ENCODE peak calls at places on chromosomes 3 and 15, in four cellular contexts. U is SK-N-SH, C is left ventricle myocardium inferior, H is brain microvascular endothelial cell. I is an unnamed sample.
A peak's percentile ranks its signal among the peaks of the same experiment; 100 is the strongest.

GRCh38 chr3:197466586-197467399 is 89.0 kb downstream of the BDH1 start:
- DNase-seq in H (peak; percentile 59), U (peak; percentile 78), C (no peak), I (no peak)

GRCh38 chr15:70098170-70098460 is 398 bp upstream of the TLE3 start:
- DNase-seq in H (no peak), C (no peak), U (no peak), I (no peak)

GRCh38 chr3:59235221-59236012 is 185.6 kb upstream of the CFAP20DC start:
- DNase-seq in C (no peak), H (no peak), U (no peak), I (no peak)

GRCh38 chr3:54342676-54343075 is 220.3 kb downstream of the CACNA2D3 start:
- DNase-seq in C (no peak), U (no peak), H (no peak), I (no peak)

GRCh38 chr15:81516461-81516860 is 142.4 kb upstream of the TMC3 start:
- DNase-seq in H (peak; percentile 27), U (no peak), C (no peak), I (no peak)

GRCh38 chr15:77419050-77419835 is 661 bp downstream of the PEAK1 start:
- DNase-seq in U (peak; percentile 80), H (peak; percentile 18), C (peak; percentile 56), I (no peak)

GRCh38 chr15:60899967-60900356 is 329.1 kb downstream of the RORA start:
- DNase-seq in C (no peak), U (no peak), H (no peak), I (no peak)

GRCh38 chr3:135905058-135905724 is 60.3 kb upstream of the PPP2R3A start:
- DNase-seq in C (no peak), H (no peak), U (no peak), I (no peak)

GRCh38 chr3:189340680-189341460 is 169.1 kb downstream of the TPRG1 start:
- DNase-seq in H (no peak), C (no peak), U (no peak), I (no peak)

GRCh38 chr3:176219970-176220369 is 977.3 kb downstream of the TBL1XR1 start:
- DNase-seq in U (no peak), H (no peak), C (no peak), I (no peak)

GRCh38 chr3:23166804-23167203 is 36.3 kb upstream of the UBE2E2 start:
- DNase-seq in H (no peak), U (no peak), C (no peak), I (no peak)

GRCh38 chr3:194867270-194867983 is 181.7 kb downstream of the FAM43A start:
- DNase-seq in U (no peak), H (no peak), C (peak; percentile 53), I (no peak)
- H3K27ac ChIP-seq in U (no peak overlapping the region), H (no peak overlapping the region), C (peak overlapping the region; percentile 84), I (no peak overlapping the region)

GRCh38 chr3:151301787-151302186 is 14.8 kb downstream of the GPR87 start:
- DNase-seq in C (no peak), U (no peak), H (no peak), I (no peak)
- H3K4me3 ChIP-seq in C (no peak overlapping the region), U (no peak overlapping the region), H (no peak overlapping the region), I (no peak overlapping the region)

GRCh38 chr3:31692714-31693113 is 160.0 kb downstream of the STT3B start:
- DNase-seq in H (no peak), U (no peak), C (no peak), I (no peak)
- H3K27ac ChIP-seq in H (no peak overlapping the region), U (no peak overlapping the region), C (no peak overlapping the region), I (no peak overlapping the region)

GRCh38 chr15:90829942-90830440 is 38.4 kb upstream of the FURIN start:
- DNase-seq in H (no peak), C (no peak), U (no peak), I (no peak)
- H3K4me3 ChIP-seq in H (no peak overlapping the region), C (no peak overlapping the region), U (no peak overlapping the region), I (no peak overlapping the region)

GRCh38 chr15:71362556-71362955 is 247.3 kb downstream of the THSD4 start:
- DNase-seq in H (no peak), U (no peak), C (no peak), I (no peak)

GRCh38 chr15:71366926-71367325 is 251.7 kb downstream of the THSD4 start:
- DNase-seq in C (no peak), H (peak; percentile 11), U (no peak), I (no peak)

GRCh38 chr15:71364117-71364584 is 248.9 kb downstream of the THSD4 start:
- DNase-seq in C (no peak), H (no peak), U (no peak), I (no peak)

GRCh38 chr15:71362987-71363968 is 248.0 kb downstream of the THSD4 start:
- DNase-seq in H (no peak), U (no peak), C (no peak), I (no peak)

GRCh38 chr15:71366522-71366921 is 251.3 kb downstream of the THSD4 start:
- DNase-seq in U (no peak), H (no peak), C (no peak), I (no peak)
- H3K27ac ChIP-seq in U (no peak overlapping the region), H (no peak overlapping the region), C (peak overlapping the region; percentile 52), I (no peak overlapping the region)

GRCh38 chr3:69058180-69058946 is 6.2 kb upstream of the TMF1 start:
- DNase-seq in H (no peak), U (no peak), C (no peak), I (no peak)
- H3K4me3 ChIP-seq in H (no peak overlapping the region), U (no peak overlapping the region), C (no peak overlapping the region), I (no peak overlapping the region)

GRCh38 chr3:128804017-128804816 is 75.2 kb upstream of the ACAD9 start:
- DNase-seq in C (no peak), U (no peak), H (peak; percentile 23), I (peak; percentile 26)

GRCh38 chr3:128805771-128806170 is 73.6 kb upstream of the ACAD9 start:
- DNase-seq in U (no peak), C (no peak), H (peak; percentile 29), I (no peak)

GRCh38 chr3:128806588-128806987 is 72.8 kb upstream of the ACAD9 start:
- DNase-seq in U (no peak), C (no peak), H (no peak), I (no peak)

GRCh38 chr3:128803307-128803706 is 76.1 kb upstream of the ACAD9 start:
- DNase-seq in H (no peak), U (no peak), C (no peak), I (no peak)

GRCh38 chr3:128804817-128805166 is 74.6 kb upstream of the ACAD9 start:
- DNase-seq in H (no peak), C (no peak), U (no peak), I (no peak)
- H3K27ac ChIP-seq in H (no peak overlapping the region), C (peak overlapping the region; percentile 89), U (no peak overlapping the region), I (peak overlapping the region; percentile 66)

GRCh38 chr3:73423133-73423532 is 201.6 kb downstream of the PDZRN3 start:
- DNase-seq in H (no peak), U (peak; percentile 51), C (no peak), I (no peak)

GRCh38 chr3:73418636-73419035 is 206.1 kb downstream of the PDZRN3 start:
- DNase-seq in H (no peak), U (no peak), C (no peak), I (no peak)

GRCh38 chr3:73419993-73420392 is 204.7 kb downstream of the PDZRN3 start:
- DNase-seq in H (no peak), C (no peak), U (no peak), I (no peak)

GRCh38 chr3:73422556-73422955 is 202.2 kb downstream of the PDZRN3 start:
- DNase-seq in C (no peak), U (no peak), H (no peak), I (no peak)

DNA sequence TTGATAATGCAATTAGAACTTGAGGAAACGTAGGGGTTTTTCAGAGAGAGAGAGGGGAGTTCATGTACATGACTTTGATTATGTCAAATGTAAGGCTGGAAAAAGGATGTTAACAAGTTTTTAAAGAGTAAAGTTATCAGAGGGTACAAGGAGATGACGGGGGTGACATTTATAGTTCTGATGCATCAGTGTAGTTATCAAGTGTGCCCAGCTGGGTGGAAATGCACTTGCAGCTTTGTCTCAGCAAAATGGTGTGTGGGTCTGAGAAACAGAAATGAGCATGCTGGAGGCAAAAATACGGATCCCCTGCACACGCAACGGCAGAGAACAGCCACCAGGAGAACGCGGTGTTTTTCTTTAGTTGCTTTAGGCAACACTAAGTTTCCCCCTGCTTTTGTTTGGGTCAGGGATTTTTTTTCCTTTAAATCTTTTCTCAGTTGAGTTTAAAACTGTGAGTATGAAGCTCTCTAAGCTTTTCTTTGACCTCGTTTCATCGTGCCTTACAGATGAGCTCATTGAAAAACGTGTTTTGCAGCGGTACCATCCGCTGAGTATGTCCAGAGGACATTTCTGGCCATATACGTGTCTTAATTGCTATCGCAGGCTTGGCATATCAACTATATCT is 205.4 kb downstream of the PDZRN3 start:
- DNase-seq in H (no peak), C (no peak), U (no peak), I (no peak)
- H3K4me3 ChIP-seq in H (no peak overlapping the region), C (no peak overlapping the region), U (peak overlapping the region; percentile 36), I (no peak overlapping the region)